ENCODE peak calls at places on chromosome 3, in four cellular contexts. One of them, this sample, is unnamed.

GRCh38 chr3:50405249-50405648 is 45.9 kb upstream of the TMEM115 start:
- DNase-seq in AG04450: no peak
- DNase-seq in kidney: no peak
- DNase-seq in suprapubic skin: no peak
- DNase-seq in this sample: no peak

GRCh38 chr3:72639736-72640135 is 208.5 kb downstream of the SHQ1 start:
- DNase-seq in AG04450: no peak
- DNase-seq in kidney: no peak
- DNase-seq in suprapubic skin: no peak
- DNase-seq in this sample: no peak

GRCh38 chr3:120528163-120528562 is 68.0 kb upstream of the NDUFB4 start:
- DNase-seq in AG04450: no peak
- DNase-seq in kidney: no peak
- DNase-seq in suprapubic skin: no peak
- DNase-seq in this sample: no peak

GRCh38 chr3:64685800-64686445 is 1.9 kb downstream of the ADAMTS9 start:
- DNase-seq in AG04450: peak; percentile 11
- DNase-seq in kidney: peak; percentile 98
- DNase-seq in suprapubic skin: peak; percentile 91
- DNase-seq in this sample: peak; percentile 90

GRCh38 chr3:105845488-105845887 is 23.3 kb downstream of the CBLB start:
- DNase-seq in AG04450: no peak
- DNase-seq in kidney: no peak
- DNase-seq in suprapubic skin: no peak
- DNase-seq in this sample: no peak

GRCh38 chr3:171525437-171525836 is 65.2 kb upstream of the TNIK start:
- DNase-seq in AG04450: no peak
- DNase-seq in kidney: no peak
- DNase-seq in suprapubic skin: no peak
- DNase-seq in this sample: no peak

GRCh38 chr3:33315826-33316225 is 38.6 kb downstream of the FBXL2 start:
- DNase-seq in AG04450: no peak
- DNase-seq in kidney: no peak
- DNase-seq in suprapubic skin: no peak
- DNase-seq in this sample: no peak

GRCh38 chr3:97910931-97911351 is 61.3 kb downstream of the RIOX2 start:
- DNase-seq in AG04450: no peak
- DNase-seq in kidney: no peak
- DNase-seq in suprapubic skin: no peak
- DNase-seq in this sample: no peak

GRCh38 chr3:64972793-64973192 is 285.0 kb upstream of the ADAMTS9 start:
- DNase-seq in AG04450: no peak
- DNase-seq in kidney: no peak
- DNase-seq in suprapubic skin: no peak
- DNase-seq in this sample: no peak

GRCh38 chr3:57029383-57029782 is 31.1 kb upstream of the SPATA12 start:
- DNase-seq in AG04450: no peak
- DNase-seq in kidney: no peak
- DNase-seq in suprapubic skin: no peak
- DNase-seq in this sample: no peak

GRCh38 chr3:184562875-184563568 is 1.4 kb downstream of the EPHB3 start:
- DNase-seq in AG04450: no peak
- DNase-seq in kidney: no peak
- DNase-seq in suprapubic skin: no peak
- DNase-seq in this sample: no peak
- TF ChIP-seq CTCF in AG04450: no peak
- TF ChIP-seq CTCF in kidney: no peak
- TF ChIP-seq CTCF in suprapubic skin: no peak
- TF ChIP-seq CTCF in this sample: no peak

DNA sequence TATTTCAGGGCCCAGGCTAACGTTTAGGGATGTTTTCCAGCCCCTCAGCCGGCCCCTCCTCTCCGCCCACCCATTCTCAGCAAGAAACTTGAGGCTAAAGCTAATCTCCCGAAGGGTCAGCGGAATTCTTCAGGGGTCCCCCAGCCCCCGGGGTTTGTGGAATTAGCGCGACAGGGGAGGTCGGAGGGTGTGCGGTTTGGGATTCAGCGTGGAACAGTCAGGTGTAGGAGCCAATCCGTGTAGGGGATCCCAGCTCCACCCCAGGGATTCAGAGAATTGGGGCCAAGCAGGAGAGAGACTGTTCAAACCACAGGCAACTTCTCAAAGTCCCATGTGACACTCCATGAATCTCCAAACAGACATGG is 1.7 kb downstream of the PTX3 start:
- DNase-seq in AG04450: no peak
- DNase-seq in kidney: peak; percentile 29
- DNase-seq in suprapubic skin: no peak
- DNase-seq in this sample: no peak
- H3K4me3 ChIP-seq in AG04450: peak overlapping the region; percentile 75
- H3K4me3 ChIP-seq in kidney: peak overlapping the region; percentile 49
- H3K4me3 ChIP-seq in suprapubic skin: peak overlapping the region; percentile 71
- H3K4me3 ChIP-seq in this sample: peak overlapping the region; percentile 57

DNA sequence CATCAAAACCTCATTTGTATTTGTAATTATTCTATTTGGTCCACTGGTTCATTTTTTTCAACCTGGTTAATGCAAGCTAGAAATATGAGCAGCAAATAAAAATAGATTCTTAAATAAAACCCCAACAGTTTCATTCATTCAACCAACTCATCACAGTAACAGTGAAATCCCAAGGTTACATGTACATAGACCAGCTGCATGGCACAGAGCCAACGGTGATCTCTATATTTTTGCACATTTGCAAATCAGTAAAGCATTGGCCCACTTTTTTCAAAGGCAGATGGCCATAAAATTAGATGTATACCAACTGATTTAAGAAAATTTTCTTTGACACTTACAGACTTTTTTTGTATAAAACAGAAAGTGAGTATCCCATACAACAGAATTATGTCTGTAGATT is 49.3 kb downstream of the STRIT1 start:
- DNase-seq in AG04450: no peak
- DNase-seq in kidney: no peak
- DNase-seq in suprapubic skin: no peak
- DNase-seq in this sample: no peak
- H3K9me3 ChIP-seq in AG04450: no peaks in the 10 kb centered on the region
- H3K9me3 ChIP-seq in kidney: no peaks in the 10 kb centered on the region
- H3K9me3 ChIP-seq in suprapubic skin: no peaks in the 10 kb centered on the region
- H3K9me3 ChIP-seq in this sample: no peaks in the 10 kb centered on the region

DNA sequence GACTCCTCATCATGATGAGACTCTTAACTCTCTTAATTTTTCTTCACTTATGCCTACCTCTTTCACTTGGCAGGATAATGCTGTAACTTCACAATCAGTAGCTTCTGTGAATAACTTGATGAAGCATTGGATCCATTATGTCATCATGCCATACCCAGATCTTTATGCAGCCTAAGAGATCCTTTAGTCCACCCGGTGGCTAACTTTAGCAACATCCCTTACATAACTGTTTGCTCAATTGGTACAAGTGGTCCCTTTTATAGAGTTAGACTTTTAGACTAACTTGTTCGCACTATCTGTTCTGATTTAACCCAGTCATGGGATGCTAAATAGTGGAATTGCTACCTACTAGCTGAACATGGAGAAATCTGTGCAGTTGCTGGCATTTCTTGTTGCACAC is 184.5 kb downstream of the USP13 start:
- DNase-seq in AG04450: no peak
- DNase-seq in kidney: no peak
- DNase-seq in suprapubic skin: no peak
- DNase-seq in this sample: no peak
- TF ChIP-seq CTCF in AG04450: peak; percentile 13
- TF ChIP-seq CTCF in kidney: no peak
- TF ChIP-seq CTCF in suprapubic skin: no peak
- TF ChIP-seq CTCF in this sample: no peak

DNA sequence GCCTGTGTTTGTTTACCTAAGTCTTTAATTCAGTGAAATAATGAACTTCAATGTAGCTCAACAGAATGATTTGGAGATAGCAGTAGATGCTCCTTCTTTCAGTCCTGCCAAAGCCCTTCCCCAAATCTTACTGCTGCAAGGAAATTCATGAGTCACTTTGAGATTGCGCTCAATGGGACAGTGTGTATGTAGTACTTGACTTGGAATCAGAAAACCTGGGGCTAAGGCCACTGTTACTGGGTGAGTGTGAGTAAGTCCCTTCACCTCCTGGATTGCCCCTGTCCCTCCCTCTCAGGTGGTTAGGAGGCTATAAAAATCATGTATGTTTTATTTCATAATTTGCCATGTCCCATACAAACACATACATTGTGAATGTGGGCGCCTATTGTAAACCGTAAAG is 29.9 kb downstream of the ATP13A5 start:
- DNase-seq in AG04450: no peak
- DNase-seq in kidney: no peak
- DNase-seq in suprapubic skin: no peak
- DNase-seq in this sample: no peak
- H3K4me3 ChIP-seq in AG04450: no peak overlapping the region
- H3K4me3 ChIP-seq in kidney: no peak overlapping the region
- H3K4me3 ChIP-seq in suprapubic skin: no peak overlapping the region
- H3K4me3 ChIP-seq in this sample: no peak overlapping the region

GRCh38 chr3:166518040-166518439 is 680.8 kb upstream of the BCHE start:
- DNase-seq in AG04450: no peak
- DNase-seq in kidney: peak; percentile 10
- DNase-seq in suprapubic skin: no peak
- DNase-seq in this sample: no peak
- H3K9me3 ChIP-seq in AG04450: no peaks in the 10 kb centered on the region
- H3K9me3 ChIP-seq in kidney: no peaks in the 10 kb centered on the region
- H3K9me3 ChIP-seq in suprapubic skin: no peaks in the 10 kb centered on the region
- H3K9me3 ChIP-seq in this sample: no peaks in the 10 kb centered on the region

GRCh38 chr3:186930639-186931486 is 537 bp downstream of the ST6GAL1 start:
- DNase-seq in AG04450: no peak
- DNase-seq in kidney: peak; percentile 88
- DNase-seq in suprapubic skin: peak; percentile 67
- DNase-seq in this sample: peak; percentile 82
- TF ChIP-seq CTCF in AG04450: peak; percentile 14
- TF ChIP-seq CTCF in kidney: no peak
- TF ChIP-seq CTCF in suprapubic skin: no peak
- TF ChIP-seq CTCF in this sample: peak; percentile 35

GRCh38 chr3:188581365-188581764 is 427.4 kb downstream of the LPP start:
- DNase-seq in AG04450: no peak
- DNase-seq in kidney: no peak
- DNase-seq in suprapubic skin: no peak
- DNase-seq in this sample: no peak
- H3K4me3 ChIP-seq in AG04450: no peak overlapping the region
- H3K4me3 ChIP-seq in kidney: no peak overlapping the region
- H3K4me3 ChIP-seq in suprapubic skin: no peak overlapping the region
- H3K4me3 ChIP-seq in this sample: no peak overlapping the region

GRCh38 chr3:175885196-175885766 is 1026.1 kb downstream of the NAALADL2 start:
- DNase-seq in AG04450: no peak
- DNase-seq in kidney: no peak
- DNase-seq in suprapubic skin: no peak
- DNase-seq in this sample: no peak

DNA sequence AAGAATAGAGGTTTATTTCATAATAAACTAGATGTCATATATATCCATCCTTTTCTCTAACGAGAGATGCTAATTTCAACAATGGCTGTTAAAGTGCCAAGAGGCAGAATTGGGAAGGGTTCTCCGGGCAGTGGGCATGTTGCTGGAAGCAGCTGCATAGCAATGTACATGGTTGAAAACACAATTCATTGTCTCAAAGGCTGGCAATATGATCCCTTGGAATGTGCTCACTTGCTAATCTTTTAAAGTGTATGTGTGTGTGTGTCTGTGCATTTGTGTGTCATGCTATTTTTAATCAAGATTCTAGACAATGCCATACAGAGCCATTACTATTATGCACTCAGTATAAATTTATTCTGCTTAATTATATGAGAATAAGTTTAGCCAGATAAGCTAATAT is 1020.3 kb downstream of the NAALADL2 start:
- DNase-seq in AG04450: no peak
- DNase-seq in kidney: no peak
- DNase-seq in suprapubic skin: no peak
- DNase-seq in this sample: no peak
- H3K9me3 ChIP-seq in AG04450: no peaks in the 10 kb centered on the region
- H3K9me3 ChIP-seq in kidney: no peaks in the 10 kb centered on the region
- H3K9me3 ChIP-seq in suprapubic skin: no peaks in the 10 kb centered on the region
- H3K9me3 ChIP-seq in this sample: no peaks in the 10 kb centered on the region